ENCODE peak calls at places on chromosomes 13 and 19, in seven cellular contexts. S, V, H, B, J, Z and Q are unnamed samples.

GRCh38 chr19:14139944-14140343 is 3.6 kb upstream of the ASF1B start:
- DNase-seq in S (peak), V (no peak), H (no peak), B (peak), J (no peak), Z (no peak), Q (no peak)

GRCh38 chr19:39154626-39155100 is 29.1 kb downstream of the PAK4 start:
- DNase-seq in S (no peak), V (no peak), H (peak), B (no peak), J (no peak), Z (peak), Q (no peak)

GRCh38 chr13:22229916-22230315 is 559.0 kb downstream of the FGF9 start:
- DNase-seq in S (no peak), V (no peak), H (no peak), B (no peak), J (no peak), Z (no peak), Q (no peak)

GRCh38 chr19:33032218-33032781 is 32.4 kb downstream of the RHPN2 start:
- DNase-seq in S (no peak), V (no peak), H (peak), B (no peak), J (no peak), Z (no peak), Q (no peak)

GRCh38 chr19:1134431-1134830 is 30.6 kb downstream of the GPX4 start:
- DNase-seq in S (no peak), V (no peak), H (no peak), B (no peak), J (no peak), Z (no peak), Q (no peak)

GRCh38 chr13:37657134-37657533 is 58.6 kb upstream of the POSTN start:
- DNase-seq in S (no peak), V (no peak), H (no peak), B (no peak), J (no peak), Z (peak), Q (no peak)

GRCh38 chr19:38841787-38842438 is 7.9 kb downstream of the HNRNPL start:
- DNase-seq in S (peak), V (no peak), H (no peak), B (no peak), J (no peak), Z (no peak), Q (no peak)

GRCh38 chr13:34161829-34162544 is 344.0 kb downstream of the RFC3 start:
- DNase-seq in S (no peak), V (no peak), H (peak), B (no peak), J (no peak), Z (no peak), Q (no peak)

GRCh38 chr13:75368167-75368566 is 113.8 kb downstream of the TBC1D4 start:
- DNase-seq in S (peak), V (peak), H (no peak), B (no peak), J (no peak), Z (peak), Q (no peak)

GRCh38 chr19:13190781-13191540 is 40.8 kb downstream of the IER2 start:
- DNase-seq in S (no peak), V (no peak), H (peak), B (no peak), J (no peak), Z (no peak), Q (no peak)

GRCh38 chr19:15779756-15780476 is 7.5 kb upstream of the OR10H5 start:
- DNase-seq in S (peak), V (peak), H (no peak), B (no peak), J (peak), Z (peak), Q (peak)

GRCh38 chr13:66348745-66349720 is 881.1 kb downstream of the PCDH9 start:
- DNase-seq in S (no peak), V (no peak), H (no peak), B (no peak), J (no peak), Z (no peak), Q (no peak)

GRCh38 chr13:97367016-97367415 is 67.0 kb upstream of the RAP2A start:
- DNase-seq in S (no peak), V (no peak), H (peak), B (no peak), J (no peak), Z (no peak), Q (no peak)

GRCh38 chr19:47275866-47276461 is 1.3 kb downstream of the INAFM1 start:
- DNase-seq in S (peak), V (no peak), H (no peak), B (no peak), J (no peak), Z (no peak), Q (peak)

GRCh38 chr19:33810821-33811220 is 14.2 kb downstream of the KCTD15 start:
- DNase-seq in S (no peak), V (no peak), H (no peak), B (no peak), J (no peak), Z (no peak), Q (peak)

GRCh38 chr13:112067121-112067741 is at the start of gene SOX1:
- DNase-seq in S (no peak), V (no peak), H (peak), B (no peak), J (no peak), Z (no peak), Q (no peak)

GRCh38 chr13:96091164-96091931 is 1.4 kb downstream of the HS6ST3 start:
- DNase-seq in S (peak), V (no peak), H (peak), B (no peak), J (no peak), Z (no peak), Q (peak)

GRCh38 chr19:58468216-58468839 is 1.4 kb downstream of the ZNF324 start:
- DNase-seq in S (no peak), V (no peak), H (peak), B (no peak), J (no peak), Z (peak), Q (no peak)

GRCh38 chr19:43936219-43936618 is 1.1 kb upstream of the ZNF45 start:
- DNase-seq in S (no peak), V (no peak), H (peak), B (no peak), J (no peak), Z (peak), Q (no peak)

GRCh38 chr13:19838726-19839342 is 24.6 kb downstream of the ZMYM5 start:
- DNase-seq in S (no peak), V (no peak), H (no peak), B (no peak), J (no peak), Z (no peak), Q (no peak)

GRCh38 chr13:52459668-52460067 is 4.4 kb downstream of the CKAP2 start:
- DNase-seq in S (no peak), V (no peak), H (no peak), B (no peak), J (no peak), Z (peak), Q (no peak)

GRCh38 chr19:2166741-2167738 is 3.3 kb downstream of the DOT1L start:
- DNase-seq in S (peak), V (peak), H (no peak), B (no peak), J (no peak), Z (peak), Q (peak)

GRCh38 chr13:107867701-107868661 is 347.4 kb downstream of the LIG4 start:
- DNase-seq in S (peak), V (no peak), H (peak), B (no peak), J (peak), Z (peak), Q (peak)

GRCh38 chr13:35797946-35798345 is 321.5 kb upstream of the MAB21L1 start:
- DNase-seq in S (no peak), V (no peak), H (no peak), B (no peak), J (no peak), Z (no peak), Q (no peak)

DNA sequence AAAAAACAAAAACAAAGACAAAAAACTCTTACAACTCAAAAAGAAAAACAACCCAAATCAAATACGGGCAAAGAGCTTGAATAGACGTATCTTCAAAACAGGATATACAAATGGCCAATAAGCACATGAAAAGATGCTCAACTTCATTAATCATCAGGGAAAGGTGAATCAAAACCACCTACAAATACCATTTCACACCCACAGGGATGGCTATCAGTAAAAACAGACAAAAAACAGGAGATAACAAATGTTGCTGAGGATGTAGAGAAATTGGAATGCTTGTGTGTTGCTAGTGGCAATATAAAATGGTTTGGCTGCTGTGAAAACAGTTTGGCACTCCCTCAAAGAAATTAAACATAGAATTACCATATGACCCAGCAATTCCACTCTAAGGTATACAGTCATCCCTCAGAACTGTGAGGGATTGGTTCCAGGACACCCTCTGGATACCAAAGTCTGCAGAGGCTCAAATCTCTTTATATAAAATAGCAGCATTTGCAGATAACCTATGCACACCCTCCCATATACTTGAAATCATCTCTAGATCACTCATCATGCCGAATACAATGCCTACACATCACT is 29.7 kb downstream of the MLLT1 start:
- DNase-seq in S (no peak), V (no peak), H (no peak), B (no peak), J (no peak), Z (peak), Q (no peak)
- H3K4me3 ChIP-seq in S (no peak), V (no peak), H (no peak), B (no peak), J (no peak), Z (no peak), Q (no peak)

DNA sequence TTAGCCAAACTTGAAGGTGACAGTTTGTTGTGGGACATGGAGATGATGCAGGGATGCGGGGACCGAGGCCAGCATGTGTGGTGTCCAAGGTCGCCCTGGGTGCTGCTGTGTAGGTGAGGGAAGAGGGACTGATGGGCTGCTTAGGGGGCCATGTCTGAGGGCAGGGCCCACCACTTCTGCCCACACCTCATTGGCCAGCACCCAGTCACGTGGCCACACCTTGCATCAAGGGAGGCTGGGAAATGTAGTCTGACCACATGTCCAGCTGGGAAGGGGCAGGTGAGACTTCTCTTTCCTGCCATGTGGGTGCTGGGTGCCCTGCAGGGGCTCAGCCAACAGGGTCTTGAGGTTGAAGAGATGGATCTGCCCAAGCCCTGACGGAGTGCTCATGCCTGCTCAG is 88.9 kb downstream of the KDM4B start:
- DNase-seq in S (no peak), V (no peak), H (peak), B (no peak), J (no peak), Z (peak), Q (no peak)
- H3K27ac ChIP-seq in S (no peak), V (no peak), H (no peak), B (no peak), J (peak), Z (no peak), Q (no peak)

GRCh38 chr13:99686944-99687382 is 185.7 kb downstream of the TM9SF2 start:
- DNase-seq in S (no peak), V (no peak), H (peak), B (no peak), J (no peak), Z (no peak), Q (no peak)

GRCh38 chr13:99686157-99686572 is 184.9 kb downstream of the TM9SF2 start:
- DNase-seq in S (peak), V (no peak), H (peak), B (no peak), J (no peak), Z (no peak), Q (no peak)

GRCh38 chr13:99688776-99689175 is 187.5 kb downstream of the TM9SF2 start:
- DNase-seq in S (no peak), V (no peak), H (peak), B (no peak), J (no peak), Z (no peak), Q (no peak)

GRCh38 chr13:99689955-99690354 is 188.7 kb downstream of the TM9SF2 start:
- DNase-seq in S (no peak), V (no peak), H (peak), B (no peak), J (no peak), Z (no peak), Q (no peak)

GRCh38 chr13:99687728-99688397 is 186.6 kb downstream of the TM9SF2 start:
- DNase-seq in S (no peak), V (no peak), H (peak), B (no peak), J (no peak), Z (no peak), Q (no peak)
- H3K4me3 ChIP-seq in S (no peak), V (no peak), H (no peak), B (no peak), J (no peak), Z (no peak), Q (no peak)

DNA sequence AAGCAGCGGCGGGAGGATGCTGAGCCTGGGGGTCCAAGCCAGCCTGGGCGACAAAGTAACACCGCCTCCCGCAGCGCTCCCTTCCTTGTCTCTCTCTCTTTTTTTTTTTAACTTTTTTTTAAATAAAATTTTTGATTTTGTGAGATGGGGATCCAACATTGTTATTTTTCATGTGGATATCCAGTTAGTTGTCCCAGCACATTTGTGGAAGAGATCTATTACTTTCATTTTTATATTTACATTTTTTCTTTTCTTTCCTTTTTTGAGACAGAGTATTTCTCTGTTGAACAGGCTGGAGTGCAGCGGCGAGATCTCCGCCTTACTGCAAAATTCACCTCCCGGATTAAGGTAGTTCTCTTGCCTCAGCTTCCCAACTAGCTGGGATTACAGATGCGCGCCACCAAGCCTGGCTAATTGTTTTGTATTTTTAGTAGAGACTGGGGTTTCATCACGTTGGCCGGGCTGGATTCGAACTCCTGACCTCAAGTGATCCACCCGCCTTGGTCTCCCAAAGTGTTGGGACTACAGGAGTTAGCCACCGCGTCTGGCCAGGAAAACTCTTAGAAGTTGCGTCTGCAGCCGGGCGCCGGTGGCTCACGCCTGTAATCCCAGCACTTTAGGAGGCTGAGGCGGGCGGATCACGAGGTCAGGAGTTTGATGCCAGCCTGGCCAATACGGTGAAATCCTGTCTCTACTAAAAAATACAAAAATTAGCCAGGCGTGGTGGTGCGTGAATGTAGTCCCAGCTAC is 19.4 kb downstream of the ZNF816 start:
- DNase-seq in S (no peak), V (no peak), H (no peak), B (no peak), J (no peak), Z (no peak), Q (no peak)
- H3K27ac ChIP-seq in S (peak), V (peak), H (peak), B (no peak), J (peak), Z (no peak), Q (peak)